ENCODE peak calls at places on chromosomes 5 and 9, in six cellular contexts. X is mucosa of descending colon, K is fibroblast of the aortic adventitia, W is RWPE1, Y is MCF 10A, N is testis. F is an unnamed sample.

GRCh38 chr5:144549580-144549979 is 378.9 kb downstream of the KCTD16 start:
- DNase-seq in X (peak; percentile 21), K (peak; percentile 84), W (no peak), Y (peak; percentile 91), N (no peak), F (no peak)

GRCh38 chr5:60541980-60542379 is 158.0 kb downstream of the DEPDC1B start:
- DNase-seq in X (peak; percentile 50), K (peak; percentile 94), W (no peak), Y (peak; percentile 3), N (no peak), F (no peak)

GRCh38 chr9:117278656-117279055 is 136.2 kb downstream of the ASTN2 start:
- DNase-seq in X (no peak), K (no peak), W (no peak), Y (no peak), N (no peak), F (no peak)

GRCh38 chr9:72540348-72540873 is 19.0 kb downstream of the TMC1 start:
- DNase-seq in X (no peak), K (peak; percentile 90), W (peak; percentile 72), Y (peak; percentile 87), N (no peak), F (no peak)

GRCh38 chr5:139492700-139493192 is 10.2 kb upstream of the STING1 start:
- DNase-seq in X (no peak), K (peak; percentile 69), W (no peak), Y (peak; percentile 24), N (no peak), F (no peak)

GRCh38 chr5:96329886-96330531 is 103.0 kb downstream of the PCSK1 start:
- DNase-seq in X (no peak), K (no peak), W (peak; percentile 31), Y (peak; percentile 46), N (no peak), F (no peak)

GRCh38 chr9:70940605-70941004 is 180.8 kb downstream of the TRPM3 start:
- DNase-seq in X (no peak), K (no peak), W (no peak), Y (no peak), N (no peak), F (no peak)

GRCh38 chr9:136132500-136133050 is 13.9 kb upstream of the TMEM250 start:
- DNase-seq in X (no peak), K (no peak), W (no peak), Y (no peak), N (no peak), F (no peak)

GRCh38 chr9:76576344-76576743 is 117.4 kb downstream of the GCNT1 start:
- DNase-seq in X (peak; percentile 57), K (peak; percentile 78), W (no peak), Y (peak; percentile 46), N (peak; percentile 19), F (no peak)

GRCh38 chr9:93958875-93959682 is 3.9 kb upstream of the BARX1 start:
- DNase-seq in X (no peak), K (peak; percentile 32), W (no peak), Y (no peak), N (peak; percentile 5), F (no peak)

GRCh38 chr9:105858877-105859276 is 164.5 kb downstream of the TMEM38B start:
- DNase-seq in X (no peak), K (no peak), W (no peak), Y (no peak), N (no peak), F (no peak)

GRCh38 chr9:104774132-104774531 is 10.2 kb downstream of the NIPSNAP3B start:
- DNase-seq in X (no peak), K (no peak), W (no peak), Y (no peak), N (no peak), F (no peak)

GRCh38 chr9:102514541-102514940 is 480.6 kb upstream of the CYLC2 start:
- DNase-seq in X (no peak), K (no peak), W (peak; percentile 8), Y (no peak), N (no peak), F (no peak)

GRCh38 chr9:91191443-91192378 is 170.0 kb downstream of the AUH start:
- DNase-seq in X (no peak), K (no peak), W (no peak), Y (no peak), N (no peak), F (no peak)

GRCh38 chr5:146877783-146878470 is 630 bp downstream of the PPP2R2B start:
- DNase-seq in X (no peak), K (peak; percentile 4), W (peak; percentile 38), Y (no peak), N (no peak), F (no peak)

GRCh38 chr5:172903790-172904189 is 55.4 kb upstream of the RPL26L1 start:
- DNase-seq in X (peak; percentile 78), K (peak; percentile 93), W (peak; percentile 71), Y (peak; percentile 98), N (peak; percentile 57), F (no peak)

GRCh38 chr5:5497132-5497748 is 74.8 kb downstream of the ICE1 start:
- DNase-seq in X (peak; percentile 43), K (peak; percentile 68), W (peak; percentile 55), Y (peak; percentile 52), N (peak; percentile 82), F (no peak)

GRCh38 chr9:78552802-78553201 is 255.9 kb downstream of the PSAT1 start:
- DNase-seq in X (no peak), K (no peak), W (no peak), Y (peak; percentile 4), N (no peak), F (no peak)

GRCh38 chr9:105842023-105842644 is 147.8 kb downstream of the TMEM38B start:
- DNase-seq in X (peak; percentile 42), K (peak; percentile 41), W (peak; percentile 74), Y (peak; percentile 46), N (peak; percentile 62), F (no peak)

DNA sequence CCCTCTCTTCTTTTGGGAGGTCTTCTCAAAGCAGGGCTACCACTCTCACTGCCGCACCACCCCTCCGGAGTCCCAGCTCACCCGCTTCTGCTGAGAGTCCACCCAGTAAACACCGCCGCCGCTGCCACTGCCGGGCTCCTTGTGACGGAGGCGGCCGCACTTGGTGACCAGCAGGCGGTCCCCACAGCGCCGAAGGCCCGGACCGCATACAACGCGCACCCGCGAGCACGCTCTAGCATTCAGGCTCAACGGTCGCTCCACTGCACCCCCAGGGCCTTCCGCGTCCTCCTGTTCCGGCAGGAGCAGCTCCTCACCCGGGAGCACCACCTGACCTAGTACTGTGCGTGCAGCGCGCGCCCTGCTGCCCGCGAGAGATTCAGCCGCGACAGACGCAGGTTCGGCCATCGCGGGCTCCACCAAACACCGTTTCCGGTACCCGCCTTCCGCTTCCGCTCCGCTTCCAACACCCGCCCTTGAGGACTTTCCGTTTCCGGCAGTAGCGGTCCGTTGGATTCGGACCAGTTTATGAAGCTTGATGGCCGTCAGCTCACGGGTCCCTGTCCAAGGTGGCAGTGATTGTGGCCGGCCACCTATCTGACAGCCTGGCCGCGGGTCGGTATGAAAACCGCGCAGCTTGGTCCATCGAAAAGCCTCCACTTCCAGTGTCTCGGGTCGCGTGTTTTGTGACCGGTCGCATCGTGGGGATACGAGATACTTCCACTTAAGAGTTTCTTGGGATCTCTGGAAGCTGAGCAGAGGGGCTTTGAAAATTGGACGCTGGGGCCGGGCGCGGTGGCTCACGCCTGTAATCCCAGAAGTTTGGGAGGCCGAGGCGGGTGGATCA is at the start of gene EXOSC3:
- DNase-seq in X (peak; percentile 93), K (peak; percentile 86), W (peak; percentile 86), Y (peak; percentile 91), N (peak; percentile 95), F (peak; percentile 85)
- TF ChIP-seq CTCF in X (no peak), K (no peak), W (no peak), Y (no peak), N (no peak), F (no peak)

DNA sequence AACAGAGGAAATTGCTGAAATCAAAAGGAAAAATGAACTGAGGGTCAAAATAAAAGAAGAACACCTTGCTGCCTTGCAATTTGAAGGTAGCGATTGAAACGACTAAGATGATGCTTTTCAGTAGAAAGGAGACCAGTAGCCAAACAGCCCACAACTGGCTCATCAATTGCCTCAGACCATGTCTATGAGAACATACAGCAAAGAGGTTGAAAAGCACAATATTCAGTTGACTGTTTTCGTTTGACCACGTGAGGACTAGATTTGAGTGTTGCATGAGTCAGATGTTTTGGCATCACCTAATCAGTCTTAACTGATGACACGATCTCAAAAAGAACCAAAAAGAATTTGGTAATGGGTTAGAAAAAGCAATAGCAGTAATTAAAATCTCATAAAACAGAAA is 82.8 kb upstream of the IL7R start:
- DNase-seq in X (no peak), K (peak; percentile 11), W (peak; percentile 13), Y (peak; percentile 81), N (no peak), F (no peak)
- TF ChIP-seq CTCF in X (no peak), K (no peak), W (no peak), Y (no peak), N (no peak), F (no peak)

DNA sequence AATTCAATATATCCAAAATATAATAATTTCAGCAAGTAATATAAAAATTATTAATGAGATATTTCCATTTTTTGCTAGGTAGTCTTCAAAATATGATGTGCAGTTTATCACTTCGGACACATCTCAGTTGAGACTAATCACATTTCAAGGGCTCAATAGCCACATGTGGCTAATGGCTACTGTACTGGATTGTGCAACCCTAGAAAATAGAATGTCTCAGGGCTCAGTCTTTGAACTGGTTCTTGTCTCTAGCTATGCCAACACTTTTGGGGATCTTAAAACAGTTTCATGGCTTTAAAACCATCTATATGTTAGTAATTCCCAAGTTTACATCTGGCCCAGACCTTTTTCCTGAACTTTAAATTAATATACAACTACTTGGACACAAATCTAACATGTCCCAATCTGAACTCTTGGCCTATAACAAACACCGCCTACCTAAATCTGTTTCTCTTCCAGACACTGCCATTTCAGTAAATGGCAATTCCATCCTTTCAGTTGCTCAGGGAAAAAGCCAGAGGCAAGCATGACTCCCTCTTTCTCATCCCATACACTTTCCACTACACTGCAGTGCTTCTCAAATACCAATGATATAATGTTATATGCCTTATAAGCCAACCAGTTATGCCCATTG is 18.8 kb downstream of the PTAR1 start:
- DNase-seq in X (no peak), K (no peak), W (no peak), Y (no peak), N (no peak), F (no peak)
- TF ChIP-seq CTCF in X (no peak), K (no peak), W (no peak), Y (no peak), N (no peak), F (no peak)

GRCh38 chr5:111277061-111277460 is 52.9 kb downstream of the CAMK4 start:
- DNase-seq in X (no peak), K (peak; percentile 8), W (no peak), Y (no peak), N (no peak), F (no peak)

GRCh38 chr5:111282798-111283197 is 58.6 kb downstream of the CAMK4 start:
- DNase-seq in X (no peak), K (no peak), W (no peak), Y (no peak), N (no peak), F (no peak)

GRCh38 chr5:111280282-111280901 is 56.2 kb downstream of the CAMK4 start:
- DNase-seq in X (no peak), K (no peak), W (no peak), Y (no peak), N (no peak), F (no peak)

GRCh38 chr5:111278824-111279504 is 54.8 kb downstream of the CAMK4 start:
- DNase-seq in X (peak; percentile 84), K (peak; percentile 44), W (peak; percentile 84), Y (peak; percentile 74), N (peak; percentile 85), F (peak; percentile 89)
- TF ChIP-seq CTCF in X (peak; percentile 32), K (peak; percentile 69), W (peak; percentile 92), Y (peak; percentile 84), N (peak; percentile 65), F (no peak)

F was measured in lower leg skin.